ENCODE peak calls at places on chromosomes 4 and X, in eight cellular contexts. F is fibroblast of mammary gland; M is RWPE1; C is GM20000; E is AG10803; L is transverse colon; O is CD4-positive, alpha-beta T cell; U is right atrium auricular region. N is an unnamed sample.

GRCh38 chr4:149050840-149051239 is 608.6 kb upstream of the NR3C2 start:
- DNase-seq in E (no peak), M (no peak), C (no peak), F (no peak), L (no peak), O (no peak), U (no peak), N (no peak)

GRCh38 chr4:87354168-87355102 is 31.8 kb upstream of the HSD17B13 start:
- DNase-seq in M (no peak), U (no peak), F (peak; percentile 66), C (no peak), E (peak; percentile 29), O (no peak), L (no peak), N (no peak)

GRCh38 chr4:41301137-41301536 is 44.4 kb downstream of the UCHL1 start:
- DNase-seq in L (no peak), O (no peak), F (no peak), U (no peak), C (no peak), M (no peak), E (no peak), N (no peak)

GRCh38 chr4:113446019-113446418 is 315.5 kb downstream of the CAMK2D start:
- DNase-seq in L (no peak), M (peak; percentile 66), F (peak; percentile 97), E (peak; percentile 75), O (no peak), C (no peak), U (no peak), N (no peak)

GRCh38 chrX:109352121-109352556 is 129.7 kb downstream of the GUCY2F start:
- DNase-seq in M (no peak), O (no peak), L (no peak), C (no peak), F (peak; percentile 71), U (peak; percentile 61), E (peak; percentile 25), N (no peak)

GRCh38 chrX:109902665-109903064 is 100.2 kb upstream of the TMEM164 start:
- DNase-seq in C (no peak), O (no peak), F (peak; percentile 71), M (no peak), E (peak; percentile 19), U (no peak), L (no peak), N (no peak)

GRCh38 chr4:3168029-3168428 is 80.9 kb upstream of the MSANTD1 start:
- DNase-seq in O (no peak), L (no peak), F (peak; percentile 49), M (peak; percentile 4), U (no peak), C (no peak), E (peak; percentile 39), N (no peak)

GRCh38 chr4:111639120-111639519 is 506.1 kb upstream of the FAM241A start:
- DNase-seq in U (no peak), C (no peak), L (no peak), O (no peak), E (peak; percentile 33), F (peak; percentile 64), M (no peak), N (no peak)

GRCh38 chr4:25818293-25819240 is 44.2 kb downstream of the SEL1L3 start:
- DNase-seq in U (no peak), C (no peak), M (no peak), F (peak; percentile 76), E (peak; percentile 43), L (no peak), O (no peak), N (no peak)

GRCh38 chr4:95505149-95505548 is 43.6 kb downstream of the UNC5C start:
- DNase-seq in U (no peak), F (peak; percentile 7), E (no peak), M (no peak), C (no peak), O (no peak), L (no peak), N (no peak)

GRCh38 chrX:38233891-38234807 is 13.5 kb upstream of the SRPX start:
- DNase-seq in F (peak; percentile 96), C (no peak), L (no peak), O (no peak), M (no peak), E (peak; percentile 89), U (no peak), N (no peak)

GRCh38 chr4:83753260-83753659 is 217.4 kb downstream of the GPAT3 start:
- DNase-seq in F (no peak), U (no peak), C (no peak), L (no peak), O (no peak), E (no peak), M (no peak), N (no peak)

GRCh38 chr4:5386921-5387320 is 321.4 kb downstream of the EVC2 start:
- DNase-seq in E (no peak), M (no peak), C (no peak), L (no peak), O (no peak), U (no peak), F (no peak), N (no peak)

GRCh38 chr4:151013944-151014343 is 1.1 kb downstream of the LRBA start:
- DNase-seq in O (no peak), C (no peak), E (no peak), U (no peak), F (no peak), M (no peak), L (no peak), N (no peak)

GRCh38 chrX:104270916-104271512 is 16.3 kb upstream of the ESX1 start:
- DNase-seq in L (peak; percentile 14), F (peak; percentile 42), U (no peak), M (peak; percentile 32), O (no peak), C (no peak), E (peak; percentile 12), N (no peak)

GRCh38 chr4:171813195-171813955 is at the start of gene GALNTL6:
- DNase-seq in F (no peak), L (no peak), O (no peak), C (peak; percentile 10), U (no peak), E (peak; percentile 5), M (no peak), N (no peak)

GRCh38 chr4:126991965-126992364 is 640.8 kb upstream of the INTU start:
- DNase-seq in L (no peak), O (no peak), M (no peak), C (no peak), U (no peak), E (peak; percentile 58), F (peak; percentile 29), N (no peak)

GRCh38 chr4:84091266-84091665 is 407.8 kb downstream of the NKX6-1 start:
- DNase-seq in M (no peak), E (no peak), U (no peak), F (no peak), O (no peak), L (no peak), C (no peak), N (no peak)

DNA sequence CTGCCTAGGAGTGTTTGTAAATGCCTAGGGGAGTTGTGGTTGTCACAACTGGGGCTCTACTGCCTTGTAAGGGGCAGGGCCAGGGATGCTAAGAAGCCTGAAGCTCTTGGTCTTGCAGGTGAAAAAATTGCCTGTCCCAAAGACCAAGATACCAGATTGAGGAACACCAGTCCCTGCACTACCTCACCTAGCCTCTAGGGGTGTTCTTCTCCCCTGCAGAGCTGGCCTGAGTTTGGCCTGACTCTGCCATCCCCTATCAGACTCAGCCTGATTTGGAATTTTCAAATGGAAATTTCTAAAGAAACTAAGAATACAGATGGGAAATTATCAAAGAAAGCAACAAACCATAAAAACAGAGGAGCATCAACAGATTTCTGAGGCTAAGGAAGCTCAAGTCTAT is 90.4 kb downstream of the ZC4H2 start:
- DNase-seq in C (no peak), U (no peak), M (no peak), L (peak; percentile 11), F (no peak), E (no peak), O (no peak), N (no peak)
- TF ChIP-seq CTCF in C (peak; percentile 1), U (peak; percentile 57), M (peak; percentile 27), L (peak; percentile 13), F (peak; percentile 35), E (peak; percentile 42), O (no peak), N (peak; percentile 29)

DNA sequence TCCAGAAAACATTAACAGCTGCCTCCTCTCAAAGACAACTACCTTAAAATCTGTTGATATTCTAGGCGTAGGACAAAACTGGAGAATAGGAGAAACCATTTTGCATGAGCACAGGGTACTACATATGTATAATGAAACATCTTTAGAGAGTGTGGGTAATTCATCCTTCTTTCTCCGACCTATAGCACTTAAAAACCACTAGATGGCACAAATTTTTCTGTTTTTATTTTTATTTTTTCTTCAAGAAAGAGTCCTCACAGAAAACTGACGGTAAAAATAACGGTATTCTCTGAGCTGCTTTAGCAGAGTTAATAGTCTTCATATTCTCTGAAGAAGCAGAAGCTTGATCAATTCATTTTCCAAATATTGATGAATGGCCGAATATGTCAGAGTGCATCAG is 14.6 kb downstream of the SMIM31 start:
- DNase-seq in F (peak; percentile 16), O (no peak), U (no peak), E (peak; percentile 10), C (no peak), L (no peak), M (no peak), N (no peak)
- TF ChIP-seq CTCF in F (peak; percentile 44), O (no peak), U (peak; percentile 35), E (peak; percentile 61), C (peak; percentile 15), L (no peak), M (peak; percentile 60), N (no peak)

GRCh38 chrX:15926622-15927021 is 72.0 kb upstream of the AP1S2 start:
- DNase-seq in O (no peak), M (no peak), F (no peak), C (no peak), L (no peak), E (no peak), U (no peak), N (no peak)

GRCh38 chrX:15931362-15931761 is 76.7 kb upstream of the AP1S2 start:
- DNase-seq in M (no peak), O (no peak), L (no peak), U (no peak), E (no peak), C (no peak), F (no peak), N (no peak)

GRCh38 chrX:15929231-15929630 is 74.6 kb upstream of the AP1S2 start:
- DNase-seq in M (no peak), C (no peak), O (no peak), L (no peak), U (no peak), E (no peak), F (no peak), N (no peak)

DNA sequence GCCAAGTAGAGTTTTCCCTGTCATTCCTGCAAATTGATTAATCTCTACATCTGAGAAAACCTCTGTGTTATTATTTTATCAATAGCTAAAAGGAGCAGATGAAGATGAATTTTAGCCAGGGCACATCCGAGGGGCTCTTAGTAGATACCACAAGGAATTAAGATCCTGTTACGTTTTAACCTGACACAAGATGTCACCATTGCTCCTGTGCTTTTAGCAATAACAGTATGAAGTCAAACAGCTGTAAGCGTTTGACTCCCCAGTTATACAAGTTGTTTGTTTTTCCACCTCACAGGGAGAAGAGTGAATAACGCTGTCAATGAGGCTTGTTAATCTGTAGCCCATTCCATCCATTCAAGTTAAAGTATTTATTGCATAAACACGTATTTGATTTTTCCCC is 76.0 kb upstream of the AP1S2 start:
- DNase-seq in M (peak; percentile 18), E (peak; percentile 72), O (no peak), L (no peak), F (peak; percentile 58), U (no peak), C (peak; percentile 19), N (no peak)
- TF ChIP-seq CTCF in M (no peak), E (peak; percentile 58), O (no peak), L (no peak), F (peak; percentile 36), U (peak; percentile 36), C (no peak), N (no peak)

GRCh38 chrX:153353416-153353815 is 19.5 kb downstream of the ZNF275 start:
- DNase-seq in L (no peak), C (no peak), O (no peak), F (no peak), U (no peak), E (no peak), M (no peak), N (no peak)
- TF ChIP-seq CTCF in L (no peak), C (no peak), O (no peak), F (no peak), U (no peak), E (no peak), M (no peak), N (no peak)